ENCODE peak calls at places on chromosomes 4 and X, in four cellular contexts. E is WERI-Rb-1, U is body of pancreas, A is Caco-2. R is an unnamed sample. For H3K9me3, the result is how much of the 10 kb centered on the place peaks cover.

GRCh38 chr4:154049457-154050181 is 260.7 kb upstream of the SFRP2 start:
- DNase-seq in E (peak), U (no peak), A (peak), R (peak)

GRCh38 chrX:150551963-150552362 is 16.5 kb upstream of the MTM1 start:
- DNase-seq in E (no peak), U (no peak), A (no peak), R (no peak)

GRCh38 chr4:147590249-147590920 is 26.8 kb upstream of the TMEM184C start:
- DNase-seq in E (peak), U (peak), A (peak), R (peak)

GRCh38 chrX:48540015-48540350 is 469 bp downstream of the TBC1D25 start:
- DNase-seq in E (no peak), U (peak), A (no peak), R (peak)

GRCh38 chrX:74132265-74132664 is 171.7 kb upstream of the ZCCHC13 start:
- DNase-seq in E (no peak), U (no peak), A (no peak), R (no peak)

GRCh38 chr4:113684534-113685091 is 76.9 kb downstream of the CAMK2D start:
- DNase-seq in E (peak), U (peak), A (peak), R (peak)

GRCh38 chr4:41448935-41449334 is 89.0 kb upstream of the LIMCH1 start:
- DNase-seq in E (no peak), U (peak), A (no peak), R (no peak)

GRCh38 chrX:22135994-22136684 is 104.0 kb downstream of the PHEX start:
- DNase-seq in E (no peak), U (peak), A (no peak), R (peak)

GRCh38 chrX:12617241-12617640 is 174.0 kb upstream of the PRPS2 start:
- DNase-seq in E (no peak), U (no peak), A (no peak), R (peak)

GRCh38 chr4:7793186-7793585 is 146.5 kb downstream of the AFAP1 start:
- DNase-seq in E (no peak), U (no peak), A (no peak), R (no peak)

GRCh38 chr4:78561677-78562076 is 10.1 kb downstream of the ANXA3 start:
- DNase-seq in E (no peak), U (no peak), A (no peak), R (no peak)

GRCh38 chrX:131944936-131945902 is 77.9 kb upstream of the STK26 start:
- DNase-seq in E (no peak), U (no peak), A (no peak), R (no peak)

GRCh38 chr4:85496146-85496849 is 21.3 kb downstream of the ARHGAP24 start:
- DNase-seq in E (no peak), U (no peak), A (no peak), R (no peak)

GRCh38 chr4:143389543-143390195 is 53.0 kb downstream of the GAB1 start:
- DNase-seq in E (no peak), U (no peak), A (no peak), R (no peak)

GRCh38 chr4:143390764-143391163 is 54.1 kb downstream of the GAB1 start:
- DNase-seq in E (no peak), U (no peak), A (no peak), R (no peak)

GRCh38 chr4:143391261-143391660 is 54.6 kb downstream of the GAB1 start:
- DNase-seq in E (peak), U (no peak), A (no peak), R (no peak)

GRCh38 chr4:143393195-143393594 is 56.5 kb downstream of the GAB1 start:
- DNase-seq in E (no peak), U (no peak), A (no peak), R (no peak)

DNA sequence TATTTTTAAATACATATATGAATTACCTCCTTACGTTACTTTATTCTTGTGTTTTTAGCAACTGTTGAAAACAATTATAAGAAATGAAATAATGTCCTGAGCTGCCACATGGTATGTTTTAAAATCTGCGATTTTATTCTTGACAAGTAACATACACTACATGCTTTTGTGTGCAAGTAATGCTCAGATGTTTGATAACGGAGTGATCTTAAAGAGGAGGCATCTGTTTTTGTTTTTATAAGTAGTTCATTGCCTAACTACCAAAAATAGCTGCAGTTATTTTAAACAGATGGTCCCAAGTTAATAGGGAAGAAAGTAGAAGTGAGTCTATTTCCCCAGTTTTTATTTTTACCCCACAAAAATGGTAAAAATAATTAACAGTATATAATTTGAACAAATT is 55.2 kb downstream of the GAB1 start:
- DNase-seq in E (no peak), U (no peak), A (no peak), R (peak)
- H3K4me3 ChIP-seq in E (no peak), U (no peak), A (no peak), R (no peak)

GRCh38 chr4:28225005-28225404 is 1364.4 kb downstream of the STIM2 start:
- DNase-seq in E (peak), U (no peak), A (peak), R (peak)
- TF ChIP-seq CTCF in E (peak), U (peak), A (peak), R (peak)

GRCh38 chr4:173332963-173333657 is 1.0 kb downstream of the HMGB2 start:
- DNase-seq in E (no peak), U (no peak), A (no peak), R (peak)
- H3K9me3 ChIP-seq in E (under half), U (under half), A (under half), R (under half)

GRCh38 chr4:126777649-126778048 is 855.1 kb upstream of the INTU start:
- DNase-seq in E (no peak), U (no peak), A (no peak), R (peak)
- H3K4me3 ChIP-seq in E (no peak), U (no peak), A (no peak), R (no peak)

GRCh38 chr4:32909722-32910121 is 2189.6 kb downstream of the PCDH7 start:
- DNase-seq in E (no peak), U (no peak), A (no peak), R (no peak)
- TF ChIP-seq CTCF in E (peak), U (no peak), A (no peak), R (no peak)

DNA sequence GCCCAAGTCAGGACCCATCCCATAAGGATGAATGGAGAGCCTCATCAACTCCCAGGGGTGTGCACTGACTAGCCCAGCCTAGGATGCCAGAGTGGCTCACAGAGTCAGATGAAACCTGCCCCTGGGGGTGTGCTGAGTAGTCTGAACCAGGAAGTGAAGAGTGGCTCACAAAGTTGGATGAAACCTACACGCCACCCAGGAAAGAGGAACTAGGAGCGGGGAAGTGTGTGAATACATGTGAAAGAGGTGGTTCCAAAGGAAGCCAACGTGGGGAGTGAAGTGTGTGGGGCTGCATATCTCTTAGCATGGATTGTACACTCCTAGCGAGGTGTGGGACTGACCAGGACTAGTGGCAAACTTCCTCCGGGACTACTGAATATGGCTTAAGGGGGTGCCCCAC is 902.1 kb upstream of the NDST4 start:
- DNase-seq in E (no peak), U (no peak), A (no peak), R (no peak)
- H3K9me3 ChIP-seq in E (under half), U (under half), A (under half), R (under half)

DNA sequence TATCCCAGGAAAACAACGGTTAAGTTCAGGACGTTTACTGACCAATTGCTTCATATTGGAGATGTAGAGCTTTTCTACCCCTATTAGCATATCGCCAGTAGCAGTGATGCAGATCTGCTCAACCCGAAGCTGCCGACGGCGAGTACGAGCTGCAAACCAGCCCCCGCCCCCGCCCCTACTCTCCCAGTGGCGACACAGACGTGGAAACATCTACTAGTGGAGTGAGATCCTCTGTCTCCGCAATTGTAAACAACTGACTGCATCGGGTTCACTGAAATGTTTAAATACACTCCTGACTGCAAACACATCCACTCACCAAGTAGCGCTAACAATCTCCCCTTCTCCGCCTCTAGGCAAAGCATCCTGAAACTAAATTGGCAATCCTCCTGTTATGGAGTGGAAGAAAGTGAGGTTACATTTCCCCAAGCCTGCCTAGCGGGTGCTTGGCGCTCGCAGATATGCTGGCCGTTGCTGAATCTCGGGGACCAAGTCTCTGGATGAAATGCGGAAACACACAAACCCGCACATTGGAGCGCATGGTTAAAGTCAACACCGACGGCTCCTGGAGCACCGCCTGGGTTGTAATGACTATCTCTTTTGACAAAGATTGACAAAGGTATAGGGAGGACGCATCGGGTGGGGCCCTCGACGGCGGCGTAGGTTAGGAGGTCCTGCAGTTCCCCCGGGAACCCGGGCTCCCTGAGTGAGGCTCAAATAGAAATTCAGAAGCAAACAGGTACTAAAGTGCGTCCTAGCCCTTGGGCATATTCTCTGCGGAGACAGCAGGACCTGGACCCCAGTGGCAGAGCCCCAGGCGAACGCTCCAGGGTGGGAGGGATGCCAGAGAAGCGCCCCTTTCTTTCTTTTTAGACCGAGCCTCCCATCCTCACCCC is 116.9 kb upstream of the TEX13C start:
- DNase-seq in E (no peak), U (peak), A (no peak), R (no peak)
- H3K4me3 ChIP-seq in E (no peak), U (no peak), A (no peak), R (peak)

GRCh38 chr4:169945636-169946035 is 80.6 kb downstream of the MFAP3L start:
- DNase-seq in E (peak), U (no peak), A (no peak), R (no peak)

GRCh38 chr4:169941141-169941540 is 85.1 kb downstream of the MFAP3L start:
- DNase-seq in E (no peak), U (no peak), A (no peak), R (no peak)

GRCh38 chr4:169934794-169935400 is 91.3 kb downstream of the MFAP3L start:
- DNase-seq in E (no peak), U (no peak), A (no peak), R (no peak)

DNA sequence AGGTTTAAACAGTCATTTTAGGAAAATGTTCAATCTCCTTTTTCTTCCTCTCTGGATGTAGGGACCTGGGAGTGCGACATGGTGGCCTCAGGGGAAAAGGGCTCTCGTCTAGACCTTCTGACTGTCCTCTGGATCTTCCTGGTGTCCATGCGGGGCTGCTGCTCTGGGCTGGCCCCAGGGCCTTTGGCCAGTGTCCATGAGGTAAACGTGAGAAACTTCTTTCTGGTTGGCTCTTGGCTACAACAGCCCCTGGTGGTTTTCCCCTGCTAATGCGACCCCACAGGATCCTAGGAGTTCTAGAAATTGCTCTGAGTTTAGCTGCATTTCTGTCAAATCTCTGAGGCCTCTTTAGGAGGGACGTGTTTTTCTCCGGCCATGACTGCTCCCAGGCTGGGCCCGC is 85.7 kb downstream of the MFAP3L start:
- DNase-seq in E (peak), U (no peak), A (no peak), R (no peak)
- TF ChIP-seq CTCF in E (peak), U (no peak), A (no peak), R (no peak)